ENCODE peak calls at places on chromosomes 11 and 22, in four cellular contexts. One of them, this sample, is unnamed.

GRCh38 chr22:44909241-44909640 is 100.6 kb downstream of the PHF21B start:
- DNase-seq in mesendoderm: no peak
- DNase-seq in neuronal stem cell: no peak
- DNase-seq in IMR-90: no peak
- DNase-seq in this sample: no peak

GRCh38 chr11:85590848-85591483 is 36.2 kb downstream of the DLG2 start:
- DNase-seq in neuronal stem cell: peak
- DNase-seq in IMR-90: peak
- DNase-seq in mesendoderm: peak
- DNase-seq in this sample: peak

GRCh38 chr22:48440673-48441552 is 1386.8 kb downstream of the BRD1 start:
- DNase-seq in IMR-90: no peak
- DNase-seq in mesendoderm: no peak
- DNase-seq in neuronal stem cell: no peak
- DNase-seq in this sample: no peak

GRCh38 chr11:105720096-105720495 is 110.2 kb downstream of the GRIA4 start:
- DNase-seq in neuronal stem cell: no peak
- DNase-seq in IMR-90: no peak
- DNase-seq in mesendoderm: no peak
- DNase-seq in this sample: no peak

GRCh38 chr11:3947084-3947483 is 91.6 kb downstream of the STIM1 start:
- DNase-seq in IMR-90: peak
- DNase-seq in neuronal stem cell: no peak
- DNase-seq in mesendoderm: no peak
- DNase-seq in this sample: peak

GRCh38 chr22:43363580-43364435 is 20.6 kb upstream of the SCUBE1 start:
- DNase-seq in IMR-90: no peak
- DNase-seq in mesendoderm: no peak
- DNase-seq in neuronal stem cell: peak
- DNase-seq in this sample: no peak

GRCh38 chr11:134363161-134363560 is 31.4 kb downstream of the GLB1L2 start:
- DNase-seq in mesendoderm: no peak
- DNase-seq in neuronal stem cell: no peak
- DNase-seq in IMR-90: no peak
- DNase-seq in this sample: no peak

GRCh38 chr11:7575841-7576451 is 62.1 kb downstream of the PPFIBP2 start:
- DNase-seq in neuronal stem cell: no peak
- DNase-seq in mesendoderm: peak
- DNase-seq in IMR-90: no peak
- DNase-seq in this sample: peak

GRCh38 chr11:132030896-132031295 is 660.5 kb downstream of the NTM start:
- DNase-seq in mesendoderm: no peak
- DNase-seq in neuronal stem cell: no peak
- DNase-seq in IMR-90: peak
- DNase-seq in this sample: no peak

GRCh38 chr11:123654566-123655081 is at the start of gene SCN3B:
- DNase-seq in neuronal stem cell: peak
- DNase-seq in mesendoderm: peak
- DNase-seq in IMR-90: peak
- DNase-seq in this sample: peak

GRCh38 chr11:81574301-81574700 is 1159.4 kb downstream of the FAM181B start:
- DNase-seq in mesendoderm: no peak
- DNase-seq in IMR-90: no peak
- DNase-seq in neuronal stem cell: no peak
- DNase-seq in this sample: no peak

GRCh38 chr22:44403166-44403565 is 90.4 kb upstream of the SHISAL1 start:
- DNase-seq in neuronal stem cell: no peak
- DNase-seq in mesendoderm: no peak
- DNase-seq in IMR-90: no peak
- DNase-seq in this sample: no peak

GRCh38 chr11:14891143-14892035 is 642 bp downstream of the CYP2R1 start:
- DNase-seq in IMR-90: peak
- DNase-seq in mesendoderm: peak
- DNase-seq in neuronal stem cell: peak
- DNase-seq in this sample: peak

GRCh38 chr11:31521497-31522150 is 12.1 kb downstream of the ELP4 start:
- DNase-seq in neuronal stem cell: no peak
- DNase-seq in mesendoderm: no peak
- DNase-seq in IMR-90: no peak
- DNase-seq in this sample: no peak

GRCh38 chr11:96338910-96339703 is 3.9 kb downstream of the MAML2 start:
- DNase-seq in mesendoderm: peak
- DNase-seq in IMR-90: peak
- DNase-seq in neuronal stem cell: no peak
- DNase-seq in this sample: peak

GRCh38 chr22:44838316-44839016 is 86.1 kb downstream of the ARHGAP8 start:
- DNase-seq in IMR-90: no peak
- DNase-seq in mesendoderm: no peak
- DNase-seq in neuronal stem cell: no peak
- DNase-seq in this sample: no peak

GRCh38 chr11:2572491-2573239 is 127.1 kb downstream of the KCNQ1OT1 start:
- DNase-seq in neuronal stem cell: no peak
- DNase-seq in IMR-90: no peak
- DNase-seq in mesendoderm: no peak
- DNase-seq in this sample: no peak

GRCh38 chr22:40250608-40251007 is 72.9 kb downstream of the TNRC6B start:
- DNase-seq in IMR-90: no peak
- DNase-seq in neuronal stem cell: no peak
- DNase-seq in mesendoderm: no peak
- DNase-seq in this sample: no peak

GRCh38 chr11:31806186-31806943 is 4.8 kb downstream of the PAX6 start:
- DNase-seq in IMR-90: no peak
- DNase-seq in neuronal stem cell: no peak
- DNase-seq in mesendoderm: peak
- DNase-seq in this sample: no peak

GRCh38 chr11:119728226-119728626 is 774 bp downstream of the NECTIN1 start:
- DNase-seq in mesendoderm: no peak
- DNase-seq in neuronal stem cell: peak
- DNase-seq in IMR-90: no peak
- DNase-seq in this sample: peak

GRCh38 chr22:47407626-47408025 is 645.2 kb downstream of the TBC1D22A start:
- DNase-seq in mesendoderm: no peak
- DNase-seq in neuronal stem cell: no peak
- DNase-seq in IMR-90: no peak
- DNase-seq in this sample: no peak

GRCh38 chr11:64713031-64713780 is 9.8 kb downstream of the NRXN2 start:
- DNase-seq in mesendoderm: peak
- DNase-seq in neuronal stem cell: no peak
- DNase-seq in IMR-90: peak
- DNase-seq in this sample: peak

GRCh38 chr22:43110444-43110926 is at the start of gene BIK:
- DNase-seq in IMR-90: no peak
- DNase-seq in mesendoderm: peak
- DNase-seq in neuronal stem cell: peak
- DNase-seq in this sample: peak

GRCh38 chr22:38490475-38490874 is 15.6 kb downstream of the DDX17 start:
- DNase-seq in IMR-90: no peak
- DNase-seq in neuronal stem cell: no peak
- DNase-seq in mesendoderm: no peak
- DNase-seq in this sample: no peak
- H2BK15ac ChIP-seq in IMR-90: no peak
- H2BK15ac ChIP-seq in neuronal stem cell: no peak
- H2BK15ac ChIP-seq in mesendoderm: no peak
- H2BK15ac ChIP-seq in this sample: no peak

GRCh38 chr11:62024975-62025374 is 57.5 kb upstream of the FTH1 start:
- DNase-seq in neuronal stem cell: no peak
- DNase-seq in mesendoderm: no peak
- DNase-seq in IMR-90: no peak
- DNase-seq in this sample: no peak

GRCh38 chr11:62020661-62021060 is 53.2 kb upstream of the FTH1 start:
- DNase-seq in IMR-90: no peak
- DNase-seq in neuronal stem cell: no peak
- DNase-seq in mesendoderm: no peak
- DNase-seq in this sample: no peak

GRCh38 chr11:62030071-62030684 is 62.7 kb upstream of the FTH1 start:
- DNase-seq in IMR-90: no peak
- DNase-seq in mesendoderm: peak
- DNase-seq in neuronal stem cell: no peak
- DNase-seq in this sample: no peak

GRCh38 chr11:62026739-62027138 is 59.3 kb upstream of the FTH1 start:
- DNase-seq in neuronal stem cell: no peak
- DNase-seq in mesendoderm: no peak
- DNase-seq in IMR-90: no peak
- DNase-seq in this sample: no peak

DNA sequence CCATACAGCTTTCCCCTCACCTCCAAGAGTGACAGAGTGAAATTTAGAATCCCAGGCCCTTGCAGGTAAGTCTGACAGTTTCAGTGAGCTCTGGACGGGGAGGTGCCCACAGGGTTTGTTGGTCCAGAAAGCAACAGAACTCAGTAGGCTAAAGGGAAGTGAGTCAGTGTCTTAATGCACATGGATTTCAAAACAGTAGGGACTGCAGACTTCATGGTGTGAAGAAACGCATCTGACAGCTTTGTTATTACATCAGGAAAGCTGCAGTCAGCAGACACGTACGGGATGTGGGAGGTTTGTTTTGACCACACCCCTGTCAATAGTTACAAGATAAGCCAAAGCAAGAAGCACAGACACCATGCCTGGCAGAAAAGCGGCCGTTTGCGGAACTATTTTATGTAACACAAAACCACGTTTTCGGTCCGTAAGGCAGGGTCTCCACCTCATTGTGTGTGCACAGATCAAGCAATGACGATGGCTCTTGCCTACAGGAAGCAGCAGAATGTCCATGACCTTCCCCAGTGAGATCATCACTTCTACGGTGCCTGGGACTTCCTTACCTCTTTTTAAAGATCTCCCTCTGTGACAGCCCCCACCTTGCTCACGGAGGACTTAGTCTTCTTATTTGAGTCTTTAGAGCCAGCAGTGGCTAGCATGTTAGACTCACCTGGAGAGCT is 58.1 kb upstream of the FTH1 start:
- DNase-seq in mesendoderm: peak
- DNase-seq in neuronal stem cell: no peak
- DNase-seq in IMR-90: peak
- DNase-seq in this sample: peak
- H3K4me3 ChIP-seq in mesendoderm: no peak
- H3K4me3 ChIP-seq in neuronal stem cell: no peak
- H3K4me3 ChIP-seq in IMR-90: no peak
- H3K4me3 ChIP-seq in this sample: peak

GRCh38 chr11:11661356-11662040 is 39.7 kb upstream of the GALNT18 start:
- DNase-seq in IMR-90: no peak
- DNase-seq in neuronal stem cell: no peak
- DNase-seq in mesendoderm: no peak
- DNase-seq in this sample: no peak

GRCh38 chr11:11659567-11660341 is 37.9 kb upstream of the GALNT18 start:
- DNase-seq in IMR-90: no peak
- DNase-seq in mesendoderm: peak
- DNase-seq in neuronal stem cell: no peak
- DNase-seq in this sample: no peak

GRCh38 chr11:11662578-11662977 is 40.8 kb upstream of the GALNT18 start:
- DNase-seq in IMR-90: no peak
- DNase-seq in mesendoderm: no peak
- DNase-seq in neuronal stem cell: no peak
- DNase-seq in this sample: no peak

GRCh38 chr11:11660351-11660750 is 38.5 kb upstream of the GALNT18 start:
- DNase-seq in IMR-90: no peak
- DNase-seq in neuronal stem cell: no peak
- DNase-seq in mesendoderm: no peak
- DNase-seq in this sample: no peak

GRCh38 chr11:11657101-11657935 is 35.5 kb upstream of the GALNT18 start:
- DNase-seq in IMR-90: no peak
- DNase-seq in mesendoderm: no peak
- DNase-seq in neuronal stem cell: no peak
- DNase-seq in this sample: no peak
- H2BK15ac ChIP-seq in IMR-90: no peak
- H2BK15ac ChIP-seq in mesendoderm: no peak
- H2BK15ac ChIP-seq in neuronal stem cell: no peak
- H2BK15ac ChIP-seq in this sample: no peak

GRCh38 chr11:112922606-112923005 is 38.6 kb upstream of the NCAM1 start:
- DNase-seq in mesendoderm: no peak
- DNase-seq in neuronal stem cell: no peak
- DNase-seq in IMR-90: no peak
- DNase-seq in this sample: no peak
- H3K4me3 ChIP-seq in mesendoderm: no peak
- H3K4me3 ChIP-seq in neuronal stem cell: no peak
- H3K4me3 ChIP-seq in IMR-90: no peak
- H3K4me3 ChIP-seq in this sample: no peak

GRCh38 chr22:25380141-25380747 is 160.8 kb downstream of the CRYBB2 start:
- DNase-seq in mesendoderm: no peak
- DNase-seq in IMR-90: no peak
- DNase-seq in neuronal stem cell: no peak
- DNase-seq in this sample: no peak

GRCh38 chr22:25383278-25383820 is 163.9 kb downstream of the CRYBB2 start:
- DNase-seq in neuronal stem cell: no peak
- DNase-seq in IMR-90: no peak
- DNase-seq in mesendoderm: no peak
- DNase-seq in this sample: no peak

GRCh38 chr22:25382762-25383161 is 163.3 kb downstream of the CRYBB2 start:
- DNase-seq in IMR-90: no peak
- DNase-seq in mesendoderm: no peak
- DNase-seq in neuronal stem cell: no peak
- DNase-seq in this sample: no peak

GRCh38 chr22:25386538-25386884 is 167.1 kb downstream of the CRYBB2 start:
- DNase-seq in IMR-90: no peak
- DNase-seq in neuronal stem cell: no peak
- DNase-seq in mesendoderm: no peak
- DNase-seq in this sample: no peak

GRCh38 chr22:25383892-25384291 is 164.5 kb downstream of the CRYBB2 start:
- DNase-seq in neuronal stem cell: no peak
- DNase-seq in mesendoderm: no peak
- DNase-seq in IMR-90: no peak
- DNase-seq in this sample: no peak
- H2BK15ac ChIP-seq in neuronal stem cell: peak
- H2BK15ac ChIP-seq in mesendoderm: no peak
- H2BK15ac ChIP-seq in IMR-90: no peak
- H2BK15ac ChIP-seq in this sample: no peak

GRCh38 chr22:50084570-50084969 is 656 bp downstream of the MLC1 start:
- DNase-seq in mesendoderm: no peak
- DNase-seq in neuronal stem cell: no peak
- DNase-seq in IMR-90: no peak
- DNase-seq in this sample: no peak
- H3K4me3 ChIP-seq in mesendoderm: no peak
- H3K4me3 ChIP-seq in neuronal stem cell: no peak
- H3K4me3 ChIP-seq in IMR-90: no peak
- H3K4me3 ChIP-seq in this sample: no peak

This sample was measured in mesenchymal stem cell.